ENCODE peak calls at places on chromosomes 7 and 10, in eight cellular contexts. L is CD8-positive, alpha-beta memory T cell; P is PC-3; Y is kidney; Q is vagina; V is neural progenitor cell; B is endodermal cell; M is SJSA1. A is an unnamed sample.
A peak's percentile ranks its signal among the peaks of the same experiment; 100 is the strongest.

GRCh38 chr7:14821757-14822480 is 80.6 kb downstream of the DGKB start:
- DNase-seq in Y (no peak), Q (no peak), B (no peak), P (peak; percentile 65), V (no peak), L (no peak), M (no peak), A (no peak)

GRCh38 chr7:98296833-98297232 is 15.3 kb downstream of the BRI3 start:
- DNase-seq in Q (no peak), Y (no peak), L (no peak), P (no peak), M (no peak), B (no peak), V (no peak), A (peak; percentile 58)

GRCh38 chr10:126839094-126839761 is 66.0 kb upstream of the DOCK1 start:
- DNase-seq in Y (peak; percentile 90), P (no peak), V (no peak), L (no peak), B (no peak), M (no peak), Q (no peak), A (no peak)

GRCh38 chr7:29396563-29396962 is 167.1 kb upstream of the PRR15 start:
- DNase-seq in Y (no peak), Q (peak; percentile 69), V (no peak), L (no peak), P (no peak), B (no peak), M (no peak), A (no peak)

GRCh38 chr7:3089493-3089892 is 45.8 kb upstream of the CARD11 start:
- DNase-seq in Y (no peak), L (no peak), V (peak; percentile 77), B (peak; percentile 89), M (no peak), Q (no peak), P (peak; percentile 31), A (no peak)

GRCh38 chr10:28429573-28430216 is 103.2 kb upstream of the WAC start:
- DNase-seq in B (no peak), P (peak; percentile 19), L (no peak), Q (no peak), V (no peak), M (no peak), Y (no peak), A (no peak)

GRCh38 chr10:70964881-70965280 is 76.5 kb upstream of the PCBD1 start:
- DNase-seq in B (no peak), L (no peak), Y (peak; percentile 41), V (no peak), M (no peak), Q (no peak), P (no peak), A (no peak)

GRCh38 chr7:27165655-27166474 is 528 bp upstream of the HOXA9 start:
- DNase-seq in V (no peak), L (no peak), M (no peak), Y (peak; percentile 79), B (no peak), P (peak; percentile 67), Q (no peak), A (peak; percentile 85)

GRCh38 chr7:116173051-116174028 is 37.0 kb upstream of the TES start:
- DNase-seq in Y (no peak), Q (no peak), V (peak; percentile 49), B (no peak), L (peak; percentile 4), P (peak; percentile 83), M (no peak), A (no peak)

GRCh38 chr10:132294561-132295320 is 13.0 kb downstream of the STK32C start:
- DNase-seq in Q (no peak), Y (peak; percentile 32), B (peak; percentile 90), M (no peak), V (peak; percentile 86), L (no peak), P (no peak), A (peak; percentile 91)

GRCh38 chr7:81031996-81032395 is 113.1 kb upstream of the SEMA3C start:
- DNase-seq in M (no peak), V (no peak), L (no peak), P (no peak), B (no peak), Y (no peak), Q (no peak), A (no peak)

GRCh38 chr10:71396084-71396713 is 521 bp upstream of the CDH23 start:
- DNase-seq in B (peak; percentile 90), Q (no peak), Y (peak; percentile 85), L (peak; percentile 6), V (peak; percentile 93), M (peak; percentile 47), P (no peak), A (no peak)

GRCh38 chr7:1536768-1537630 is 6.5 kb downstream of the MAFK start:
- DNase-seq in L (no peak), Q (peak; percentile 98), P (peak; percentile 97), V (peak; percentile 83), B (peak; percentile 94), Y (peak; percentile 99), M (peak; percentile 99), A (peak; percentile 100)

GRCh38 chr10:85642082-85642420 is 724.5 kb downstream of the GRID1 start:
- DNase-seq in B (no peak), L (no peak), Q (peak; percentile 79), P (peak; percentile 60), V (no peak), M (no peak), Y (no peak), A (no peak)

GRCh38 chr7:32154797-32155196 is 84.6 kb upstream of the PDE1C start:
- DNase-seq in Y (no peak), V (no peak), M (no peak), P (no peak), B (no peak), L (no peak), Q (no peak), A (no peak)

GRCh38 chr10:130012129-130012528 is 48.1 kb upstream of the EBF3 start:
- DNase-seq in M (no peak), L (no peak), V (no peak), Q (peak; percentile 65), B (no peak), Y (no peak), P (no peak), A (peak; percentile 44)

GRCh38 chr10:3902809-3903410 is 117.9 kb upstream of the KLF6 start:
- DNase-seq in B (no peak), Y (no peak), M (no peak), P (peak; percentile 11), V (no peak), Q (no peak), L (no peak), A (no peak)

GRCh38 chr7:141731476-141732149 is 6.5 kb upstream of the SSBP1 start:
- DNase-seq in Y (no peak), M (no peak), B (no peak), L (no peak), V (no peak), P (no peak), Q (no peak), A (no peak)

GRCh38 chr10:99630439-99630838 is 10.2 kb upstream of the SLC25A28 start:
- DNase-seq in P (peak; percentile 53), L (no peak), Y (no peak), V (peak; percentile 14), B (no peak), M (no peak), Q (no peak), A (peak; percentile 53)

GRCh38 chr7:92749327-92749730 is 87.0 kb downstream of the CDK6 start:
- DNase-seq in L (no peak), V (no peak), Q (no peak), Y (no peak), P (no peak), M (peak; percentile 66), B (no peak), A (no peak)

DNA sequence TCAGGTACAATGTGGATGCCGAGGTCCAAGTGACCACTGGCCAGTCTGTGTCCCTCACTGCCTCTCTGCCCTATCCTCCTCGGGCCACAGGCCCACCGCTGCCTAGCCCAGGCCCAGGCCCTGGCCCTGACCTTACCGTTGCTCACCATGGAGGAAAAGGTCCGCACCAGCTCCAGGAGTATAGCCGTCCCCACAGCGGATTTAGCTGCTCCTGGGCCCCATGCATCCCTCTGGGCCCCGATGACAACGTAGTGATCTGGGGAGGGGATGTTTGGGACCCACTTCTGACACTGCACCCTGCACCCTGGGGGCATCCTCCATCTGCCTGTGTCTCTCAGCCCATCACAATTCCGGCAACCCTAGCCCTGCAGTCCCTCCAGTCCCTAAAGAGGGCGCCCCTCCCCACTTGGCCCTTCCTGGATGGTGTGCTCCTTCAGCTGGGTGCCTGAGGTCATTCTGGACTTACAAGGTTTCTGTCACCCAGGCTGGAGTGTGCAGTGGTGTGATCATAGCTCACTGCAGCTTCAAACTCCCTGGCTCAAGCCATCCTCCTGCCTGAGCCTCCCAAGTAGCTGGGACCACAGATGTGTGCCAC is 12.1 kb downstream of the TFR2 start:
- DNase-seq in Q (no peak), M (no peak), B (peak; percentile 94), L (no peak), P (peak; percentile 55), V (peak; percentile 77), Y (no peak), A (peak; percentile 88)
- H3K27ac ChIP-seq in Q (no peak overlapping the region), M (no peak overlapping the region), B (no peak overlapping the region), L (no peak overlapping the region), P (no peak overlapping the region), V (no peak overlapping the region), Y (no peak overlapping the region), A (no peak overlapping the region)

GRCh38 chr10:7795605-7796004 is 7.6 kb downstream of the ATP5F1C start:
- DNase-seq in Q (no peak), V (no peak), B (no peak), P (no peak), M (no peak), L (no peak), Y (no peak), A (no peak)
- H3K36me3 ChIP-seq in Q (peaks cover 33% of the 10 kb centered on the region), V (no peaks in the 10 kb centered on the region), B (peaks cover 54% of the 10 kb centered on the region), P (peaks cover 10% of the 10 kb centered on the region), M (peaks cover 58% of the 10 kb centered on the region), L (peaks cover 21% of the 10 kb centered on the region), Y (peaks cover 13% of the 10 kb centered on the region), A (peaks cover 23% of the 10 kb centered on the region)

DNA sequence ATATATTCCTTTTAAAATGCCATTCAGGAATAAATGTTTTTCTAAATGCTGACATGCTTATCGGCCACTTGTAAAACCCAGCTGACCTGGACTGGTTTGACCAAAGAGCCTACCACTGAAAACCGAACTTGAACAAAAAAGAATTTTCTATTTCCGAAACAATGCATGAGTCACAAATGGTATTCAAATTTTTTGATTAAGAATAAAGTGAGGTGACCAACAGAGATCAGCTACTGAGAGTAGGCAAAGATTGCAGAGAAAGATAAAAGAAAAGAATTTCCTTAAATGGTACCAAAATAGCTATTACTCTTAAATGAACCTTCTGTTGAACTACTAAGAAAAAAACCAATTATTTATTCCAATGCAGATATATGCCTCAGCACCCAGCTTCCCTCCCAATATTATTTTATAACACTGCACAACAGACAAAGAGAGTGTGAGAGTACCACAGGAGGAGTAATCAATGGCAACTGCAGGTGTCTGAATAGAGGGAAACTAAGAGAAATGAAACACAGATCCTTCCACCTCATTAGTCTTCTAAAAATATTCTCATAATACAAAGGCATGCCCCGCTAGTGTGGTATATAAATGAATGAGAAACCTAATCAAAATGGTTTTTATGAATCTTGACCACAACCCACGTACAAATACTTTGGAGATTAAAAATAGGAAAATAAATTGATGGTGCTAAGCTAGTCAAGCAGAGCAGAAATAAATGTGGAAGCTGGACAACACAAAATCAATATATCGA is 20.1 kb downstream of the OSBPL3 start:
- DNase-seq in L (no peak), Y (no peak), B (no peak), M (no peak), P (no peak), Q (no peak), V (no peak), A (no peak)
- H3K4me1 ChIP-seq in L (peaks cover 32% of the 10 kb centered on the region), Y (peaks cover 7% of the 10 kb centered on the region), B (no peaks in the 10 kb centered on the region), M (no peaks in the 10 kb centered on the region), P (peaks cover 15% of the 10 kb centered on the region), Q (peaks cover 25% of the 10 kb centered on the region), V (no peaks in the 10 kb centered on the region), A (peaks cover 12% of the 10 kb centered on the region)

GRCh38 chr7:77244222-77244934 is 44.8 kb upstream of the FGL2 start:
- DNase-seq in M (no peak), L (no peak), Q (no peak), P (peak; percentile 68), V (no peak), B (no peak), Y (no peak), A (no peak)
- H3K27ac ChIP-seq in M (no peak overlapping the region), L (no peak overlapping the region), Q (no peak overlapping the region), P (no peak overlapping the region), V (no peak overlapping the region), B (no peak overlapping the region), Y (peak overlapping the region; percentile 63), A (no peak overlapping the region)

A was measured in osteoblast.